ENCODE peak calls at places on chromosomes 2 and 18, in four cellular contexts. V is NT2/D1; W is memory B cell; E is stimulated activated naive CD8-positive, alpha-beta T cell treated with anti-CD3 and anti-CD28 coated beads, Interleukin-15, Interleukin-2, amounts not matched to agents 100 U/mL and 50 U/mL, for 24 hours. R is an unnamed sample.

GRCh38 chr2:39158351-39158750 is 37.5 kb upstream of the SOS1 start:
- DNase-seq in V (no peak), W (no peak), E (no peak), R (no peak)

GRCh38 chr2:29459445-29460179 is 344.4 kb downstream of the CLIP4 start:
- DNase-seq in V (no peak), W (no peak), E (no peak), R (no peak)

GRCh38 chr2:41716497-41716896 is 331.3 kb upstream of the PKDCC start:
- DNase-seq in V (no peak), W (no peak), E (no peak), R (no peak)

GRCh38 chr18:55779711-55780590 is 192.0 kb upstream of the TCF4 start:
- DNase-seq in V (no peak), W (peak), E (peak), R (no peak)

GRCh38 chr2:144133881-144134280 is 386.0 kb downstream of the ZEB2 start:
- DNase-seq in V (no peak), W (no peak), E (no peak), R (no peak)

GRCh38 chr18:57534535-57534934 is 52.0 kb downstream of the FECH start:
- DNase-seq in V (no peak), W (no peak), E (no peak), R (no peak)

GRCh38 chr2:240326246-240326645 is 109.2 kb upstream of the GPC1 start:
- DNase-seq in V (peak), W (no peak), E (no peak), R (no peak)

GRCh38 chr2:120225549-120226065 is 2.4 kb upstream of the TMEM185B start:
- DNase-seq in V (no peak), W (no peak), E (no peak), R (no peak)

GRCh38 chr2:96174251-96175144 is 29.3 kb upstream of the DUSP2 start:
- DNase-seq in V (peak), W (peak), E (peak), R (peak)

GRCh38 chr2:55327470-55328230 is 58.6 kb upstream of the MTIF2 start:
- DNase-seq in V (no peak), W (no peak), E (no peak), R (no peak)

GRCh38 chr18:22311301-22311700 is 106.4 kb downstream of the CTAGE1 start:
- DNase-seq in V (no peak), W (no peak), E (no peak), R (no peak)

GRCh38 chr18:35478520-35479435 is 19.0 kb downstream of the INO80C start:
- DNase-seq in V (no peak), W (no peak), E (peak), R (peak)

GRCh38 chr2:657766-658165 is 19.4 kb downstream of the TMEM18 start:
- DNase-seq in V (no peak), W (no peak), E (no peak), R (no peak)

GRCh38 chr18:50189160-50189559 is 5.8 kb downstream of the MYO5B start:
- DNase-seq in V (no peak), W (no peak), E (no peak), R (no peak)

GRCh38 chr2:36482576-36483214 is 115.3 kb downstream of the FEZ2 start:
- DNase-seq in V (no peak), W (no peak), E (no peak), R (no peak)

R was measured in activated CD4-positive, alpha-beta T cell treated with anti-CD3 and anti-CD28 coated beads, Interleukin-2, amount 50 U/mL, for 48 hours.